ENCODE peak calls at places on chromosomes 6 and 20, in six cellular contexts. W, H, E, M, B and Q are unnamed samples.

GRCh38 chr6:108746411-108746810 is 101.8 kb upstream of the ARMC2 start:
- DNase-seq in W (no peak), M (no peak), E (no peak), B (no peak), H (no peak), Q (no peak)

GRCh38 chr6:136249336-136249735 is 775 bp downstream of the MTFR2 start:
- DNase-seq in B (no peak), W (no peak), M (peak), H (no peak), E (peak), Q (peak)

GRCh38 chr6:45678063-45678620 is 300.4 kb upstream of the SUPT3H start:
- DNase-seq in H (no peak), E (no peak), W (no peak), M (no peak), B (no peak), Q (no peak)

GRCh38 chr6:111938710-111939109 is 65.5 kb upstream of the FYN start:
- DNase-seq in H (no peak), E (peak), B (no peak), W (no peak), M (peak), Q (peak)

GRCh38 chr6:49336514-49337131 is 126.4 kb downstream of the MMUT start:
- DNase-seq in E (peak), W (no peak), B (no peak), M (no peak), H (no peak), Q (peak)

GRCh38 chr20:57266251-57267157 is at the start of gene BMP7:
- DNase-seq in M (peak), B (no peak), W (no peak), E (no peak), H (no peak), Q (no peak)

GRCh38 chr20:6629564-6629963 is 137.9 kb upstream of the BMP2 start:
- DNase-seq in W (no peak), E (peak), M (no peak), B (no peak), H (no peak), Q (no peak)

GRCh38 chr6:113565306-113565705 is 291.8 kb upstream of the MARCKS start:
- DNase-seq in B (no peak), W (no peak), E (peak), M (no peak), H (no peak), Q (no peak)

GRCh38 chr6:111973897-111974639 is 79.8 kb upstream of the CCN6 start:
- DNase-seq in E (peak), W (no peak), M (peak), H (no peak), B (no peak), Q (peak)

GRCh38 chr20:64210661-64211369 is 44.7 kb upstream of the PCMTD2 start:
- DNase-seq in E (no peak), B (no peak), W (no peak), H (peak), M (no peak), Q (no peak)

GRCh38 chr6:28633445-28634215 is 107.9 kb downstream of the GPX5 start:
- DNase-seq in H (no peak), M (no peak), B (no peak), E (no peak), W (no peak), Q (no peak)

GRCh38 chr6:28794175-28795002 is 129.4 kb downstream of the TRIM27 start:
- DNase-seq in W (no peak), B (no peak), M (peak), H (no peak), E (peak), Q (peak)

GRCh38 chr6:157648561-157648960 is 174.5 kb upstream of the SNX9 start:
- DNase-seq in M (no peak), W (no peak), B (no peak), H (no peak), E (no peak), Q (no peak)

GRCh38 chr20:60430516-60431001 is 472.3 kb downstream of the CDH26 start:
- DNase-seq in B (no peak), M (no peak), H (no peak), E (no peak), W (no peak), Q (no peak)

GRCh38 chr6:133645000-133645619 is 243.8 kb upstream of the TCF21 start:
- DNase-seq in W (no peak), H (peak), M (peak), B (peak), E (peak), Q (peak)

GRCh38 chr6:190596-191395 is 101.5 kb upstream of the DUSP22 start:
- DNase-seq in M (no peak), E (no peak), B (no peak), W (no peak), H (no peak), Q (no peak)

GRCh38 chr6:37011656-37012378 is 6.4 kb downstream of the FGD2 start:
- DNase-seq in E (peak), W (no peak), B (no peak), H (no peak), M (peak), Q (peak)

GRCh38 chr6:56863366-56863765 is 91.5 kb upstream of the BEND6 start:
- DNase-seq in B (no peak), H (no peak), W (no peak), M (peak), E (peak), Q (peak)

GRCh38 chr6:7763896-7764295 is 38.0 kb downstream of the BMP6 start:
- DNase-seq in E (no peak), M (no peak), H (no peak), W (no peak), B (no peak), Q (no peak)

GRCh38 chr6:95768539-95768938 is 191.2 kb downstream of the MANEA start:
- DNase-seq in H (no peak), M (no peak), W (no peak), B (no peak), E (no peak), Q (no peak)

GRCh38 chr6:169527306-169527705 is 174.5 kb downstream of the WDR27 start:
- DNase-seq in B (no peak), E (peak), H (no peak), W (no peak), M (peak), Q (peak)

GRCh38 chr20:63693975-63694595 is 2.4 kb upstream of the TNFRSF6B start:
- DNase-seq in H (no peak), W (no peak), E (no peak), B (no peak), M (no peak), Q (no peak)

GRCh38 chr6:6758915-6759654 is 170.6 kb downstream of the LY86 start:
- DNase-seq in H (peak), M (peak), E (peak), B (peak), W (no peak), Q (peak)

GRCh38 chr20:63323298-63323820 is 30.4 kb downstream of the COL20A1 start:
- DNase-seq in E (no peak), W (no peak), H (no peak), B (no peak), M (no peak), Q (no peak)

GRCh38 chr6:85078071-85078470 is 313.7 kb upstream of the TBX18 start:
- DNase-seq in H (no peak), M (peak), W (no peak), E (peak), B (no peak), Q (peak)

GRCh38 chr6:139316622-139317317 is 25.0 kb upstream of the TXLNB start:
- DNase-seq in W (no peak), H (no peak), E (no peak), M (no peak), B (no peak), Q (no peak)

GRCh38 chr6:39086711-39087110 is 28.3 kb downstream of the SAYSD1 start:
- DNase-seq in M (no peak), B (no peak), E (no peak), H (no peak), W (no peak), Q (no peak)

GRCh38 chr6:49556429-49556837 is 6.0 kb downstream of the C6orf141 start:
- DNase-seq in B (no peak), M (peak), H (no peak), W (no peak), E (peak), Q (peak)

GRCh38 chr6:99427988-99428387 is 2.9 kb upstream of the PNISR start:
- DNase-seq in E (no peak), B (no peak), M (no peak), W (no peak), H (no peak), Q (no peak)

GRCh38 chr6:86502522-86502921 is 434.8 kb upstream of the HTR1E start:
- DNase-seq in W (no peak), E (no peak), B (no peak), H (no peak), M (no peak), Q (no peak)

GRCh38 chr20:23251779-23252178 is 98.8 kb upstream of the NXT1 start:
- DNase-seq in M (no peak), B (no peak), W (no peak), H (no peak), E (no peak), Q (no peak)

GRCh38 chr6:141290871-141291270 is 841.9 kb upstream of the GJE1 start:
- DNase-seq in W (no peak), B (no peak), M (no peak), H (no peak), E (peak), Q (no peak)

GRCh38 chr6:37155394-37156312 is 14.3 kb upstream of the PIM1 start:
- DNase-seq in H (no peak), W (no peak), E (no peak), B (no peak), M (no peak), Q (no peak)

GRCh38 chr6:39411465-39411864 is 89.0 kb upstream of the KCNK16 start:
- DNase-seq in B (no peak), M (peak), W (no peak), H (no peak), E (peak), Q (peak)

GRCh38 chr20:41770427-41770826 is 152.2 kb upstream of the CHD6 start:
- DNase-seq in W (no peak), M (no peak), B (no peak), E (no peak), H (no peak), Q (no peak)

GRCh38 chr6:156822747-156823206 is 45.6 kb downstream of the ARID1B start:
- DNase-seq in W (no peak), E (no peak), M (no peak), B (no peak), H (no peak), Q (no peak)

GRCh38 chr20:1184638-1185315 is at the start of gene TMEM74B:
- DNase-seq in B (no peak), H (no peak), E (no peak), W (no peak), M (no peak), Q (no peak)
- H3K4me3 ChIP-seq in B (peak), H (no peak), E (peak), W (peak), M (peak), Q (peak)

DNA sequence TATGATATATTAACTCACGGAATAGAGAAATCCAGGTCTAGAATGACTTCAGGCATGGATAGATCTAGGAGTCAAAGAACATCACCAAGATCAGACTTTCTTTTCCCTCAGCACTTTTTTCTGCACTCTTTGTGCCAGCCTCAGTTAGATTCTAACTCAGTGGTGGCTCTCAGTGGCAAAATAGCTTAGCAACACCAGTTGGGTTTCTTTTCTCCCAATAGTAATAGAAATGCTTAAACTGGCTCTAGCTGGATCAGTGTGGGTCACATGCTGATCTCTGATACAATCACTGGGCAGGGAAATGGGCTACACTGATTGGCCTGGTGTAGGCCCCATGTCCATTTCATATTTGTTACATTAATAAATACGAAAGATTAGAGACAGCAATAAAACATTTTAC is 44.2 kb upstream of the ARFGEF2 start:
- DNase-seq in B (no peak), H (no peak), M (no peak), W (peak), E (no peak), Q (peak)
- TF ChIP-seq CTCF in B (no peak), H (no peak), M (no peak), W (no peak), E (no peak), Q (peak)

GRCh38 chr20:49430320-49430719 is 52.1 kb downstream of the KCNB1 start:
- DNase-seq in H (no peak), E (no peak), B (no peak), W (no peak), M (no peak), Q (no peak)

GRCh38 chr20:49424536-49424935 is 57.9 kb downstream of the KCNB1 start:
- DNase-seq in H (no peak), W (no peak), B (peak), M (no peak), E (no peak), Q (no peak)

GRCh38 chr20:49427751-49428518 is 54.5 kb downstream of the KCNB1 start:
- DNase-seq in E (no peak), H (no peak), W (no peak), B (peak), M (no peak), Q (peak)

GRCh38 chr20:49426395-49426794 is 56.1 kb downstream of the KCNB1 start:
- DNase-seq in M (no peak), E (no peak), W (no peak), B (no peak), H (no peak), Q (no peak)

DNA sequence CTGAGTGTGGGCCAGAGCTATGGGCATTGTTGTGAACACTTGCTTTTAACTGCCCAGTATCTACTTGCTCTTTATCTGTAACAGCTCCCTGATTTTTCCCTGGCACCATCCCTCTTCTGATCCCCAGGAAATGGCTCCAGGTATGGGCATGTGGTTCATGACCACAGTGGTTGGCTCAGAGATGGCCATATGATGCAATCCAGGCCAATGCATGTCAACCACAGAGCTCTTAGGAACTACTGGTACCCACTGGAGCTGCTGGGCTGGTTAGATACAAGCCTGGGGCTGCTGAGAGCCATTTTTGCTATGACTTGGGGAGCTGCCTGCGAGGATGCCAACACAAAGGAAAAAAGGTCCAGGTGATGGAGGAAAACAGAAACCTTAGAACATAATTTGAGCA is 55.6 kb downstream of the KCNB1 start:
- DNase-seq in H (no peak), E (no peak), M (no peak), W (no peak), B (no peak), Q (no peak)
- H3K4me3 ChIP-seq in H (no peak), E (no peak), M (no peak), W (no peak), B (no peak), Q (no peak)

GRCh38 chr20:47535088-47535487 is 33.4 kb downstream of the NCOA3 start:
- DNase-seq in M (no peak), W (no peak), H (no peak), E (no peak), B (no peak), Q (no peak)
- TF ChIP-seq CTCF in M (peak), W (no peak), H (no peak), E (no peak), B (no peak), Q (peak)

GRCh38 chr6:73579389-73579788 is 58.6 kb upstream of the EEF1A1 start:
- DNase-seq in H (peak), W (no peak), B (no peak), M (no peak), E (no peak), Q (no peak)

GRCh38 chr6:73579851-73580246 is 59.0 kb upstream of the EEF1A1 start:
- DNase-seq in M (peak), W (no peak), H (peak), E (peak), B (peak), Q (peak)

GRCh38 chr6:73580247-73581149 is 59.7 kb upstream of the EEF1A1 start:
- DNase-seq in M (peak), B (peak), E (peak), H (peak), W (peak), Q (peak)

GRCh38 chr6:73577605-73578160 is 56.9 kb upstream of the EEF1A1 start:
- DNase-seq in W (no peak), B (no peak), M (no peak), H (no peak), E (no peak), Q (no peak)

DNA sequence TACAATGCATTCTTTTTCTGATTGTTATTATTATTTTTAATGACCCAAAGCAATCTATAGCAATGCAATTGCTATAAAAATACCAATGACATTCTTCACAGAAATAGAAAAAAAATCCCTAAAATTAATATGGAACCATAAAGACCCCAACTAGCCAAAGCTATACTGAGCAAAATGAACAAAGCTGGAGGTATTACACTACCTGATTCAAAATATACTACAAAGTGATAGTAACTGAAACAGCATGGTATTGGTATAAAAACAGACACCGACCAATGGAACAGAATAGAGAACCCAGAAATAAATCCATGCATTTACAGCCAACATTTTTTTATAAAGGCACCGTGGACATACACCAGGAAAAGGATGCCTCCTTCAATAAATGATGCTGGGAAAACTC is 60.5 kb upstream of the EEF1A1 start:
- DNase-seq in H (no peak), M (no peak), W (no peak), B (no peak), E (no peak), Q (no peak)
- H3K4me3 ChIP-seq in H (no peak), M (peak), W (no peak), B (no peak), E (peak), Q (no peak)